ENCODE peak calls at places on chromosome 21, in seven cellular contexts. One of them, this sample, is unnamed.

GRCh38 chr21:35575280-35575915 is 484.9 kb downstream of the SETD4 start:
- DNase-seq in BE2C: no peak
- DNase-seq in astrocyte of the spinal cord: peak
- DNase-seq in A549: no peak
- DNase-seq in AG09309: peak
- DNase-seq in ovary: no peak
- DNase-seq in lower leg skin: no peak
- DNase-seq in this sample: no peak

GRCh38 chr21:18951291-18952038 is 547.9 kb upstream of the TMPRSS15 start:
- DNase-seq in BE2C: peak
- DNase-seq in astrocyte of the spinal cord: peak
- DNase-seq in A549: peak
- DNase-seq in AG09309: no peak
- DNase-seq in ovary: no peak
- DNase-seq in lower leg skin: no peak
- DNase-seq in this sample: no peak

GRCh38 chr21:17514124-17514481 is 1.3 kb downstream of the CXADR start:
- DNase-seq in BE2C: no peak
- DNase-seq in astrocyte of the spinal cord: peak
- DNase-seq in A549: no peak
- DNase-seq in AG09309: no peak
- DNase-seq in ovary: no peak
- DNase-seq in lower leg skin: no peak
- DNase-seq in this sample: no peak

GRCh38 chr21:34881894-34882371 is 167.2 kb downstream of the RUNX1 start:
- DNase-seq in BE2C: no peak
- DNase-seq in astrocyte of the spinal cord: peak
- DNase-seq in A549: peak
- DNase-seq in AG09309: no peak
- DNase-seq in ovary: no peak
- DNase-seq in lower leg skin: no peak
- DNase-seq in this sample: no peak

GRCh38 chr21:36183144-36183795 is 26.6 kb downstream of the DOP1B start:
- DNase-seq in BE2C: no peak
- DNase-seq in astrocyte of the spinal cord: no peak
- DNase-seq in A549: no peak
- DNase-seq in AG09309: no peak
- DNase-seq in ovary: no peak
- DNase-seq in lower leg skin: no peak
- DNase-seq in this sample: no peak

GRCh38 chr21:34274001-34274400 is 89.8 kb upstream of the KCNE2 start:
- DNase-seq in BE2C: no peak
- DNase-seq in astrocyte of the spinal cord: peak
- DNase-seq in A549: no peak
- DNase-seq in AG09309: no peak
- DNase-seq in ovary: no peak
- DNase-seq in lower leg skin: no peak
- DNase-seq in this sample: no peak

GRCh38 chr21:20647603-20648002 is 350.6 kb upstream of the NCAM2 start:
- DNase-seq in BE2C: no peak
- DNase-seq in astrocyte of the spinal cord: peak
- DNase-seq in A549: no peak
- DNase-seq in AG09309: no peak
- DNase-seq in ovary: no peak
- DNase-seq in lower leg skin: no peak
- DNase-seq in this sample: peak

GRCh38 chr21:44742418-44743153 is 31.2 kb upstream of the TSPEAR start:
- DNase-seq in BE2C: no peak
- DNase-seq in astrocyte of the spinal cord: no peak
- DNase-seq in A549: peak
- DNase-seq in AG09309: no peak
- DNase-seq in ovary: no peak
- DNase-seq in lower leg skin: no peak
- DNase-seq in this sample: no peak

GRCh38 chr21:45052960-45053359 is 21.4 kb upstream of the ADARB1 start:
- DNase-seq in BE2C: no peak
- DNase-seq in astrocyte of the spinal cord: no peak
- DNase-seq in A549: no peak
- DNase-seq in AG09309: no peak
- DNase-seq in ovary: no peak
- DNase-seq in lower leg skin: no peak
- DNase-seq in this sample: no peak

GRCh38 chr21:36450511-36450910 is 29.4 kb downstream of the CLDN14 start:
- DNase-seq in BE2C: no peak
- DNase-seq in astrocyte of the spinal cord: peak
- DNase-seq in A549: no peak
- DNase-seq in AG09309: no peak
- DNase-seq in ovary: no peak
- DNase-seq in lower leg skin: no peak
- DNase-seq in this sample: no peak

GRCh38 chr21:22063140-22063539 is 1064.9 kb downstream of the NCAM2 start:
- DNase-seq in BE2C: no peak
- DNase-seq in astrocyte of the spinal cord: no peak
- DNase-seq in A549: no peak
- DNase-seq in AG09309: no peak
- DNase-seq in ovary: no peak
- DNase-seq in lower leg skin: no peak
- DNase-seq in this sample: no peak

GRCh38 chr21:23936224-23936623 is 1671.1 kb downstream of the MRPL39 start:
- DNase-seq in BE2C: peak
- DNase-seq in astrocyte of the spinal cord: peak
- DNase-seq in A549: peak
- DNase-seq in AG09309: no peak
- DNase-seq in ovary: no peak
- DNase-seq in lower leg skin: no peak
- DNase-seq in this sample: no peak

GRCh38 chr21:44602474-44602871 is 2.1 kb downstream of the KRTAP10-7 start:
- DNase-seq in BE2C: no peak
- DNase-seq in astrocyte of the spinal cord: no peak
- DNase-seq in A549: no peak
- DNase-seq in AG09309: no peak
- DNase-seq in ovary: no peak
- DNase-seq in lower leg skin: no peak
- DNase-seq in this sample: no peak

GRCh38 chr21:44712203-44713028 is 1.0 kb upstream of the TSPEAR start:
- DNase-seq in BE2C: no peak
- DNase-seq in astrocyte of the spinal cord: no peak
- DNase-seq in A549: no peak
- DNase-seq in AG09309: no peak
- DNase-seq in ovary: peak
- DNase-seq in lower leg skin: no peak
- DNase-seq in this sample: no peak

GRCh38 chr21:23886828-23887708 is 1720.2 kb downstream of the MRPL39 start:
- DNase-seq in BE2C: no peak
- DNase-seq in astrocyte of the spinal cord: no peak
- DNase-seq in A549: no peak
- DNase-seq in AG09309: no peak
- DNase-seq in ovary: no peak
- DNase-seq in lower leg skin: no peak
- DNase-seq in this sample: no peak

GRCh38 chr21:38494254-38494648 is 4.0 kb downstream of the ERG start:
- DNase-seq in BE2C: no peak
- DNase-seq in astrocyte of the spinal cord: peak
- DNase-seq in A549: no peak
- DNase-seq in AG09309: no peak
- DNase-seq in ovary: no peak
- DNase-seq in lower leg skin: no peak
- DNase-seq in this sample: no peak

GRCh38 chr21:38496224-38496623 is 2.1 kb downstream of the ERG start:
- DNase-seq in BE2C: no peak
- DNase-seq in astrocyte of the spinal cord: no peak
- DNase-seq in A549: no peak
- DNase-seq in AG09309: no peak
- DNase-seq in ovary: no peak
- DNase-seq in lower leg skin: no peak
- DNase-seq in this sample: no peak

GRCh38 chr21:38494688-38495087 is 3.6 kb downstream of the ERG start:
- DNase-seq in BE2C: no peak
- DNase-seq in astrocyte of the spinal cord: peak
- DNase-seq in A549: no peak
- DNase-seq in AG09309: no peak
- DNase-seq in ovary: no peak
- DNase-seq in lower leg skin: no peak
- DNase-seq in this sample: no peak

GRCh38 chr21:38493549-38494253 is 4.6 kb downstream of the ERG start:
- DNase-seq in BE2C: no peak
- DNase-seq in astrocyte of the spinal cord: no peak
- DNase-seq in A549: no peak
- DNase-seq in AG09309: no peak
- DNase-seq in ovary: no peak
- DNase-seq in lower leg skin: no peak
- DNase-seq in this sample: no peak

GRCh38 chr21:38495242-38495641 is 3.0 kb downstream of the ERG start:
- DNase-seq in BE2C: no peak
- DNase-seq in astrocyte of the spinal cord: no peak
- DNase-seq in A549: no peak
- DNase-seq in AG09309: no peak
- DNase-seq in ovary: no peak
- DNase-seq in lower leg skin: no peak
- DNase-seq in this sample: no peak
- H3K4me3 ChIP-seq in BE2C: no peak
- H3K4me3 ChIP-seq in astrocyte of the spinal cord: no peak
- H3K4me3 ChIP-seq in A549: no peak
- H3K4me3 ChIP-seq in AG09309: no peak
- H3K4me3 ChIP-seq in ovary: peak
- H3K4me3 ChIP-seq in lower leg skin: no peak
- H3K4me3 ChIP-seq in this sample: no peak

GRCh38 chr21:42654179-42654912 is 925 bp downstream of the PDE9A start:
- DNase-seq in BE2C: no peak
- DNase-seq in astrocyte of the spinal cord: no peak
- DNase-seq in A549: peak
- DNase-seq in AG09309: no peak
- DNase-seq in ovary: no peak
- DNase-seq in lower leg skin: no peak
- DNase-seq in this sample: no peak
- H3K4me3 ChIP-seq in BE2C: peak
- H3K4me3 ChIP-seq in astrocyte of the spinal cord: no peak
- H3K4me3 ChIP-seq in A549: peak
- H3K4me3 ChIP-seq in AG09309: no peak
- H3K4me3 ChIP-seq in ovary: peak
- H3K4me3 ChIP-seq in lower leg skin: peak
- H3K4me3 ChIP-seq in this sample: peak

GRCh38 chr21:43355196-43355924 is 71.6 kb downstream of the SIK1 start:
- DNase-seq in BE2C: peak
- DNase-seq in astrocyte of the spinal cord: no peak
- DNase-seq in A549: no peak
- DNase-seq in AG09309: no peak
- DNase-seq in ovary: no peak
- DNase-seq in lower leg skin: no peak
- DNase-seq in this sample: no peak
- H3K4me3 ChIP-seq in BE2C: no peak
- H3K4me3 ChIP-seq in astrocyte of the spinal cord: no peak
- H3K4me3 ChIP-seq in A549: no peak
- H3K4me3 ChIP-seq in AG09309: no peak
- H3K4me3 ChIP-seq in ovary: no peak
- H3K4me3 ChIP-seq in lower leg skin: no peak
- H3K4me3 ChIP-seq in this sample: no peak

DNA sequence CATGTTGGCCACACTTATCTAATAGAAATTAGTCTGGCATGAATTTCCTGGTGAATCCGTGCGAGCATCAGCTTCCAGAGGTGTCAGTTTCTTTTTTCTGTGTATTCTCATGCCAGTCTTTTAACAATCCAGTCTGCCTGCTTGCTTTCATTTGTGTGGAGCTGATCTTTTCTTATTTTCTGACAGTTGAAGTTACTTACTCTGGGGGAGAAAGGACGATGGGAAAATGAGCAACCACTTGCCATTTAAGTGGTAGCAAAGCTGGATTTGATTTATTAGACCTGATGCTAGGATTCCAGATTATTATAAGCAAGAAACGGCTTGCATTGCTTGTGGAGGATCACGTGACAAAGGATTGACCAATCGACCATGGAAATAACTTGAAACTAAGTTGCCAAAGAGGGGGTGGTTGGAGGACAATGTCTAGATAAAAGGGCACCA is 24.3 kb upstream of the APP start:
- DNase-seq in BE2C: no peak
- DNase-seq in astrocyte of the spinal cord: no peak
- DNase-seq in A549: no peak
- DNase-seq in AG09309: no peak
- DNase-seq in ovary: no peak
- DNase-seq in lower leg skin: no peak
- DNase-seq in this sample: no peak
- H3K4me3 ChIP-seq in BE2C: peak
- H3K4me3 ChIP-seq in astrocyte of the spinal cord: no peak
- H3K4me3 ChIP-seq in A549: no peak
- H3K4me3 ChIP-seq in AG09309: peak
- H3K4me3 ChIP-seq in ovary: no peak
- H3K4me3 ChIP-seq in lower leg skin: no peak
- H3K4me3 ChIP-seq in this sample: no peak

DNA sequence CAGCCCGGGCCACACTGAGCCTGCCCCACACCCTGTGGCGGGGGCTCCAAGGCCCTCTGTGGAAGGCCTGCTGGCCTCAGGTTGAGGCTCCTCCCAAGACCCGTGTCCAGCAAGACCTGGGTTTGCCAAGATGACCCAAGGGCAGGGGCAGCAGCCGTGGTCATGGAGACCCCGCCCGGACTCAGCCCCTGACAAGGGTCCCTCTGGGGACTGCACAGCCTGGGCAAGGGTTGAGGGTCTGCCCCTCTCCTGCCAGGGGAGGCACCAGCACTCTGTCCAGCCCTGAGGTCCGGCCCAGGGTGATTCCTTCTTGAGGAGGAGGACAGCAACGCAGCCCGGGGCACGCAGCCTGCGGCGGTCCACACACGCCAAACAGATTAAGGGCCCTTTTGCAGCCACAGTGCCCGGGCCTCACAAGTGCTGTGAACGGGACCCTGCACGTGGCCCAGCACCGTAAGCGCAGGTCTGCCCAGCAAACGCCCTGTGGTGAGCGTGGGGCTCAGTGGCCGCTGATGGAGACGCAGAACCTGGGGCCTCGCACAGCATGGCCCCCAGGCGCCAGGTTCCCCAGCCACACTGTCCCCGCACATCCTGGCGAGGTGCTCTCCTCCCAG is 3.4 kb downstream of the SPATC1L start:
- DNase-seq in BE2C: no peak
- DNase-seq in astrocyte of the spinal cord: no peak
- DNase-seq in A549: no peak
- DNase-seq in AG09309: no peak
- DNase-seq in ovary: no peak
- DNase-seq in lower leg skin: no peak
- DNase-seq in this sample: no peak
- H3K4me3 ChIP-seq in BE2C: no peak
- H3K4me3 ChIP-seq in astrocyte of the spinal cord: no peak
- H3K4me3 ChIP-seq in A549: no peak
- H3K4me3 ChIP-seq in AG09309: no peak
- H3K4me3 ChIP-seq in ovary: no peak
- H3K4me3 ChIP-seq in lower leg skin: no peak
- H3K4me3 ChIP-seq in this sample: no peak